ENCODE peak calls at places on chromosomes 16 and 17, in six cellular contexts. B is GM23338, G is neural progenitor cell, N is PC-3, F is HCT116, O is hepatocyte. U is an unnamed sample.

GRCh38 chr16:11494029-11494428 is 92.7 kb downstream of the LITAF start:
- DNase-seq in N (no peak), G (no peak), B (no peak), O (no peak), F (no peak), U (no peak)

GRCh38 chr16:88923450-88923849 is 53.6 kb downstream of the CBFA2T3 start:
- DNase-seq in B (no peak), N (no peak), F (no peak), O (no peak), G (no peak), U (no peak)

GRCh38 chr16:10708969-10709368 is 14.2 kb upstream of the TEKT5 start:
- DNase-seq in G (no peak), B (no peak), F (no peak), N (peak), O (no peak), U (no peak)

GRCh38 chr17:1259910-1260389 is 10.3 kb upstream of the BHLHA9 start:
- DNase-seq in F (no peak), G (no peak), B (no peak), O (no peak), N (no peak), U (no peak)

GRCh38 chr17:41909088-41909487 is 9.7 kb downstream of the ACLY start:
- DNase-seq in N (no peak), F (no peak), B (no peak), G (no peak), O (no peak), U (no peak)

GRCh38 chr16:70152578-70153302 is 20.8 kb upstream of the CLEC18C start:
- DNase-seq in G (no peak), N (no peak), B (no peak), F (no peak), O (peak), U (no peak)

GRCh38 chr16:11094075-11094593 is 149.8 kb downstream of the CLEC16A start:
- DNase-seq in F (peak), N (peak), B (no peak), G (no peak), O (peak), U (peak)

GRCh38 chr17:27733771-27734170 is 66.6 kb downstream of the NOS2 start:
- DNase-seq in G (no peak), F (no peak), B (no peak), O (no peak), N (no peak), U (no peak)

GRCh38 chr16:89187337-89188063 is 12.8 kb downstream of the SLC22A31 start:
- DNase-seq in N (no peak), O (no peak), B (no peak), F (no peak), G (peak), U (no peak)

GRCh38 chr17:13568746-13569739 is 32.7 kb downstream of the HS3ST3A1 start:
- DNase-seq in F (no peak), O (no peak), B (no peak), N (no peak), G (no peak), U (no peak)

GRCh38 chr16:19711643-19712042 is 6.4 kb downstream of the KNOP1 start:
- DNase-seq in F (no peak), G (no peak), O (no peak), B (no peak), N (no peak), U (no peak)

GRCh38 chr16:71429581-71429980 is 12.3 kb downstream of the TLE7 start:
- DNase-seq in G (no peak), B (no peak), F (no peak), N (no peak), O (no peak), U (no peak)

DNA sequence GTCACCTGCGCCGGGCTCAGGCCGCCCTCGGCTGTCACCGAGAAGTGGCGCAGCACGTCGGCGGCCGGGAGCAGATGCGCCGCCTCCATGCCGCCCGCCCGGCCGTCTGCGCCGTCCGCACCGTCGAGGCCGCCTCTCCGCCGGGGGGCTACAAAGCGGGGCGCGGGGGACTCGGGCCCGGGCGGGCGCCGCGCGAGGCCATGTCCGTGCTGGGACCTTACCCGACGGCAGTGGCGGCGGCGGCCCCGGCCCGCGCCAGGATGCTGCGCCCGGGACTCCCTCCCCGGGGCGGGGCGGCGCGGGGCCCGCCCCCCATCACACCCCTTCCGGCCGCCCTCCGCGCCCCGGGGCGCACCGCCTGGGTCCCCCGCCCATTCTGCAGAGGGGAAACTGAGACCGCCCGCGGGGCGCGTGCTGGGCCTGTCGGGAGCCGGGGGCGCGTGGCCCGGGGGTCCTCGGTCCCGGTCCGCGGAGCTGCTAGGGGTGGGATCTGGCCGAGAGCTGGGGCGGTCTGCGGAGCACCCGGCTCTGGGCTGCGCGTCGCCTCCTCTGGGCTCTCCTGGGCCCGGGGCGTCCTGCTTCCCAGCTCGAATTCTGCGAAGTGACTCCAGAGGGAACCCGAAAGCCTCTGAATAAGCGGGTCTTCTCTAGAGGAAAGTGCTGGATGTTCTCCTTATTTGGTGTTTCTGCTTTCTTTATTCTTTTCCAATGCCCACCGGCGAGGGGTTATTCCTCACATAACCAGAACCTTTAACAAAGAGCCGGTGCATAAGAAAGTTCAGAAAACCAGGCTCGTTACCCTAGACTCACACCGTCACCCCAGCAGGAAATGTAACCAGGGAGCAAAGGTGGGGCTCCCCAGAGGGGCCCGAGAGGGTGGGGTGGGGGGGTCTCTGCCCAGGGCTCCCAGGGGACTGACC is at the start of gene ATP2A3:
- DNase-seq in G (peak), B (peak), N (no peak), O (peak), F (no peak), U (peak)
- TF ChIP-seq EZH2 in G (peak), B (no peak), N (no peak), O (peak), F (no peak), U (no peak)

DNA sequence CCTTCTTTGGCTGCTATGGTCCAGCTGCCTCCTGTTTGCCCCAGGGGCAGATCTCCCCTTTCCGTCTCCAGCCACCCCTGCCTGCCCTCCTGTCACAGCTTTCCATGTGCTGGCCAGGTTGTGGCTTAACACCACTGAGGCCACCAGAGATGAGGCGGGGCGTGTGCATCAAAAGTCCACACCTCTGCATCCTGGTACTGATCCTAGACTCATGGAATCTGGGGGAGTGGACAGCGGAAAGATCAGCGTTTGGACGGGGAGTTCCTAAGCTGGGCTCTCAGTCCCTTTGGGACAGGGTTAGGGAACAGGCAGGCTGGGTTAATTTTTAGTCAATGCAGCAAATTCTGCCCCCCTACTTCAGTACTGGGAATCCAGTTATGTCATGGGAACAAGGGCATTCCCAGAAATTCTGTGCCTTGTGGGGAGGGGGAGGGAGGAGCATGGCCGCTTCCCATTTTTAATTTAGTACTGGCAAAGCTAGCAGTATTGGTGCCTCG is 3.9 kb downstream of the IGFBP4 start:
- DNase-seq in F (no peak), O (no peak), G (no peak), B (no peak), N (no peak), U (no peak)
- TF ChIP-seq CTCF in F (no peak), O (no peak), G (no peak), B (no peak), N (no peak), U (no peak)

DNA sequence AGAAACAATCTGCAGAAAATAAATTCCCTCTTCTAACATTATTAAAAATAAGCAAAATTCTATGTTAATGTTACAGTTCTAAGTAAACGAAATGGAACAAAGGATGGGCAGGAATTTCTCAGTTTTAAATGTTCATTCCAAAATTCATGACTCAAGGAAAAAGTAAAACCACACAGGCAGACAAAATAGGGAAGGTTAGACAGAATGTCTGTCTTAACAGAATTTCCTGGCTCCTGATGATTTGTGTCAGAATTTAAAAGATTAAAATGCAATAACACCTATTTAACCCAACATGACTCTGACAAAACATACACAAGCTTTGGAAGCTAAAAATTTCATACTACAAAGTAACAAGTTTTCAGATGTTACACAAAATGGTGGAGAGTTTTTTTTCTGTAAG is 42.8 kb downstream of the SPOP start:
- DNase-seq in N (no peak), G (no peak), B (no peak), O (no peak), F (no peak), U (no peak)
- TF ChIP-seq EZH2phosphoT487 in N (no peak), G (no peak), B (no peak), O (no peak), F (no peak), U (no peak)

GRCh38 chr17:61411944-61412859 is 12.6 kb downstream of the TBX2 start:
- DNase-seq in F (peak), O (peak), B (peak), N (peak), G (peak), U (peak)
- TF ChIP-seq EZH2 in F (no peak), O (no peak), B (peak), N (no peak), G (peak), U (no peak)

GRCh38 chr16:1492923-1493745 is at the start of gene TELO2:
- DNase-seq in O (peak), G (peak), F (peak), B (peak), N (peak), U (peak)
- TF ChIP-seq CTCF in O (no peak), G (no peak), F (no peak), B (no peak), N (no peak), U (no peak)